ENCODE peak calls at places on chromosomes 16 and 17, in nine cellular contexts. B is stomach; H is effector memory CD4-positive, alpha-beta T cell; R is right cardiac atrium; J is heart right ventricle; Y is fibroblast of lung; X is heart left ventricle; D is spleen; Q is psoas muscle. M is an unnamed sample.
A peak's percentile ranks its signal among the peaks of the same experiment; 100 is the strongest.

GRCh38 chr16:66469932-66470546 is 42.9 kb downstream of the BEAN1 start:
- DNase-seq in B (no peak), H (no peak), R (no peak), J (no peak), Y (no peak), X (no peak), D (no peak), Q (no peak), M (no peak)

GRCh38 chr17:14838567-14838966 is 426.6 kb downstream of the PMP22 start:
- DNase-seq in B (no peak), H (no peak), R (no peak), J (no peak), Y (no peak), X (no peak), D (no peak), Q (no peak), M (no peak)

GRCh38 chr17:44607836-44608690 is 48.2 kb upstream of the MEIOC start:
- DNase-seq in B (no peak), H (no peak), R (no peak), J (peak; percentile 42), Y (peak; percentile 53), X (no peak), D (no peak), Q (no peak), M (no peak)

GRCh38 chr17:75808905-75809621 is 24.5 kb downstream of the UNK start:
- DNase-seq in B (peak; percentile 83), H (no peak), R (peak; percentile 74), J (peak; percentile 80), Y (peak; percentile 42), X (no peak), D (peak; percentile 55), Q (peak; percentile 70), M (peak; percentile 71)

GRCh38 chr16:71467810-71468209 is 5.8 kb upstream of the ZNF23 start:
- DNase-seq in B (no peak), H (peak; percentile 15), R (no peak), J (peak; percentile 20), Y (peak; percentile 20), X (no peak), D (no peak), Q (no peak), M (peak; percentile 35)

GRCh38 chr16:78984324-78984723 is 616.2 kb downstream of the MAF start:
- DNase-seq in B (no peak), H (no peak), R (no peak), J (no peak), Y (no peak), X (no peak), D (no peak), Q (no peak), M (no peak)

GRCh38 chr16:78896280-78896679 is 704.3 kb downstream of the MAF start:
- DNase-seq in B (no peak), H (peak; percentile 11), R (no peak), J (no peak), Y (no peak), X (no peak), D (no peak), Q (no peak), M (no peak)

GRCh38 chr16:19008245-19008644 is 24.5 kb downstream of the TMC7 start:
- DNase-seq in B (no peak), H (no peak), R (no peak), J (no peak), Y (peak; percentile 67), X (no peak), D (peak; percentile 31), Q (no peak), M (no peak)

GRCh38 chr17:12342161-12342560 is 321.5 kb downstream of the MAP2K4 start:
- DNase-seq in B (no peak), H (no peak), R (no peak), J (no peak), Y (no peak), X (no peak), D (no peak), Q (no peak), M (no peak)

GRCh38 chr17:7721612-7722011 is 4.1 kb downstream of the DNAH2 start:
- DNase-seq in B (no peak), H (no peak), R (no peak), J (no peak), Y (no peak), X (no peak), D (no peak), Q (no peak), M (no peak)

GRCh38 chr17:50075446-50076032 is 19.6 kb upstream of the PDK2 start:
- DNase-seq in B (no peak), H (no peak), R (no peak), J (no peak), Y (no peak), X (peak; percentile 22), D (no peak), Q (no peak), M (no peak)

GRCh38 chr17:40086150-40087044 is 14.0 kb downstream of the NR1D1 start:
- DNase-seq in B (peak; percentile 73), H (no peak), R (no peak), J (no peak), Y (peak; percentile 49), X (peak; percentile 82), D (peak; percentile 88), Q (peak; percentile 87), M (no peak)

GRCh38 chr17:781920-782731 is at the start of the genes GLOD4 and MRM3:
- DNase-seq in B (peak; percentile 97), H (peak; percentile 91), R (peak; percentile 91), J (peak; percentile 92), Y (peak; percentile 86), X (peak; percentile 96), D (peak; percentile 98), Q (peak; percentile 96), M (peak; percentile 96)

GRCh38 chr16:27918755-27919154 is 144.8 kb downstream of the GSG1L start:
- DNase-seq in B (no peak), H (no peak), R (no peak), J (no peak), Y (no peak), X (no peak), D (no peak), Q (no peak), M (peak; percentile 30)

DNA sequence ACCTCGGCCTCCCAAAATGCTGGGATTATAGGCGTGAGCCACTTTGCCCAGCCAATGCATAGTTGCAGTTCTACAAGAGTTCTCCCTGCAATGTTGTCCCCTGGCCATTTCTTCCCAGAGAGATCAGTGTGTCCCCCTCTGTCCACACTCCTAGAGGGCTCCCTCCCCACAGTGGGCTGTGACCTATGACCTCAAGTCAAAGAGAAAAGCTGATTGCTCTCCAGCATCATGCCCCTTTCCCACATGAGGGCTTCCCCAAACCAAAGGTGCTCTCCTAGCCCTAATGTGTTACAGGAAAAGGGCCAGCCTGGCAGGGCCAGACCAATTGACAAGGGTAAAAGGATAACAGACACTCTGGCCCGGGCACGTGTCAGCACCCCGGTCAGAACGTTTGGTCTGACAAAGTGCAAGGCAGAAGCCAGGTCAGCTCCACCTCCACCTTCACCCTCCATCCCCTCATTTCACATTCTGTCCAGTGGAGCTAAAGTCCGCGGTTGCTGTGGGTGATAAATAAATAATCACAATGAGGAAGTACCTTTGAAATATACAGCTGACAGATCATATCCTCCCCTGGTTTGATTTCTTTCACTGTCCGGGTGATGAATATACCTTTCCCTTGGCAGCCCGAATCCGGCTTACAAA is 17.8 kb downstream of the TTLL6 start:
- DNase-seq in B (no peak), H (no peak), R (no peak), J (no peak), Y (no peak), X (no peak), D (no peak), Q (no peak), M (no peak)
- H3K27me3 ChIP-seq in B (peaks cover 23% of the 10 kb centered on the region), H (peaks cover 7% of the 10 kb centered on the region), R (no peaks in the 10 kb centered on the region), J (no peaks in the 10 kb centered on the region), Y (no peaks in the 10 kb centered on the region), X (peaks cover 24% of the 10 kb centered on the region), D (no peaks in the 10 kb centered on the region), Q (no peaks in the 10 kb centered on the region), M (no peaks in the 10 kb centered on the region)

GRCh38 chr16:51237207-51237606 is 86.1 kb upstream of the SALL1 start:
- DNase-seq in B (no peak), H (no peak), R (no peak), J (no peak), Y (no peak), X (no peak), D (no peak), Q (no peak), M (no peak)
- H3K27ac ChIP-seq in B (no peak overlapping the region), H (no peak overlapping the region), R (no peak overlapping the region), J (no peak overlapping the region), Y (no peak overlapping the region), X (no peak overlapping the region), D (no peak overlapping the region), Q (no peak overlapping the region), M (no peak overlapping the region)

GRCh38 chr17:66466421-66466820 is 164.0 kb downstream of the PRKCA start:
- DNase-seq in B (no peak), H (no peak), R (no peak), J (no peak), Y (no peak), X (no peak), D (no peak), Q (no peak), M (no peak)
- H3K4me3 ChIP-seq in B (no peak overlapping the region), H (no peak overlapping the region), R (no peak overlapping the region), J (no peak overlapping the region), Y (peak overlapping the region; percentile 33), X (no peak overlapping the region), D (no peak overlapping the region), Q (no peak overlapping the region), M (no peak overlapping the region)

DNA sequence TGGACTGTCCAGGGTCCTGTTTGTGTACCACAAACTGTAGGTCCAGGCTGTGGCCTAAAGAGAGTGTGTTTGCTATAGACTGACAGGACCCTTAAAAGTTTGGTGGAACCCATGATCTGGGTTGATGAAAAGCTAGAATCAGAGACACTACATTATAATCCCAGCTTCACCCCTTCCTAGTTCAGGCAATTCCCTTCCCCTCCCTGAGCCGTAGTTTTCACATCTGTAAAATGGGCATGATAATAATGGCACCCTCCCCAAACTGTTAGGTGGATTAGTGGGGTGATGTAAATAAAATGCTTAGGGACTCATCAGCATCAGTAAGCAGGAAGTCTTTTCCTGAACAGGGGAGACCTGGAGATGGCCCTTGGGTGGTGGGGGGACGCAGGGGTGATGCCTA is 2.5 kb downstream of the SCNN1B start:
- DNase-seq in B (no peak), H (no peak), R (no peak), J (no peak), Y (no peak), X (no peak), D (no peak), Q (no peak), M (no peak)
- H3K27me3 ChIP-seq in B (peaks cover 66% of the 10 kb centered on the region), H (no peaks in the 10 kb centered on the region), R (peaks cover 3% of the 10 kb centered on the region), J (peaks cover 8% of the 10 kb centered on the region), Y (peaks cover 10% of the 10 kb centered on the region), X (peaks cover 46% of the 10 kb centered on the region), D (peaks cover 16% of the 10 kb centered on the region), Q (peaks cover 12% of the 10 kb centered on the region), M (no peaks in the 10 kb centered on the region)

DNA sequence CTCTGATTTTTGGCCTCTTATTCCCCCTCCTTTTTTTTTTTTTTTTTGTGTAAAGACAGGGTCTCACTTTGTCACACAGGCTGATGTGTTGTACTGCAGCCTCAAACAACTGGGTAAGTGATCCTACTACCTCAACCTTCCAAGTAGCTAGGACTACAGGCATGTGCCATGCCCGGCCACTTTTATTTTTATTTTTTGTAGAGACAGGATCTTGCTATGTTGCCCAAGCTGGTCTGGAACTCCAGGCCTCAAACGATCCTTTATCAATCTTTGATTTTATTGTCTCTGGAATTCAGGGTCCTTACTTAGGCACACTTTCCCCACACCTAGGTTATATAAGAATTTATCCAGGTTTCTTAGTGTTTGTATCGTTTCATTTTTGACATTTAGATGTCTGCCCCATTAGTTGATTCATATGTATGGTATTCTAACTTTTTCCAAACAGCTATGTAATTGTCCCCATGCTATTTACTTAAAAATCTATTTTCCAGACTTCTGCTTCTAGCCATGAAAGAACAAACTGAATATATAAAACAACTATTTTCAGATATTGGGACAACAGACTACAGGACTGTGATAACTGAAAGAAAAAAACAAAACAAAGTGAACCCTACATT is 13.9 kb downstream of the CMC2 start:
- DNase-seq in B (no peak), H (no peak), R (no peak), J (no peak), Y (no peak), X (no peak), D (no peak), Q (no peak), M (no peak)
- H3K27ac ChIP-seq in B (peak overlapping the region; percentile 38), H (no peak overlapping the region), R (peak overlapping the region; percentile 45), J (no peak overlapping the region), Y (peak overlapping the region; percentile 62), X (no peak overlapping the region), D (no peak overlapping the region), Q (no peak overlapping the region), M (no peak overlapping the region)